ENCODE peak calls at places on chromosomes 16 and 17, in five cellular contexts. G is dorsolateral prefrontal cortex, C is AG10803, P is Peyer's patch, Z is NB4. T is an unnamed sample.

GRCh38 chr16:67336646-67337045 is 10.0 kb downstream of the LRRC36 start:
- DNase-seq in G (no peak), C (no peak), P (no peak), Z (no peak), T (no peak)

GRCh38 chr17:45910667-45911066 is 16.3 kb downstream of the MAPT start:
- DNase-seq in G (no peak), C (no peak), P (no peak), Z (no peak), T (no peak)

GRCh38 chr17:2994441-2994840 is 69.0 kb downstream of the OR1D5 start:
- DNase-seq in G (peak), C (no peak), P (peak), Z (no peak), T (no peak)

GRCh38 chr16:23967018-23967417 is 131.2 kb downstream of the PRKCB start:
- DNase-seq in G (no peak), C (no peak), P (no peak), Z (peak), T (no peak)

GRCh38 chr17:77325826-77326581 is 185.2 kb downstream of the SEC14L1 start:
- DNase-seq in G (no peak), C (peak), P (peak), Z (no peak), T (peak)

GRCh38 chr16:82801361-82801760 is 174.6 kb downstream of the CDH13 start:
- DNase-seq in G (no peak), C (peak), P (no peak), Z (no peak), T (peak)

GRCh38 chr16:68644303-68644702 is 807 bp upstream of the CDH3 start:
- DNase-seq in G (no peak), C (no peak), P (no peak), Z (no peak), T (no peak)

GRCh38 chr16:17538942-17539341 is 68.2 kb upstream of the XYLT1 start:
- DNase-seq in G (peak), C (no peak), P (no peak), Z (no peak), T (no peak)

GRCh38 chr16:62224810-62225209 is 188.6 kb upstream of the CDH8 start:
- DNase-seq in G (no peak), C (no peak), P (no peak), Z (no peak), T (no peak)

GRCh38 chr16:22225060-22225459 is 19.0 kb downstream of the EEF2K start:
- DNase-seq in G (peak), C (peak), P (no peak), Z (no peak), T (no peak)

GRCh38 chr16:50721549-50722409 is 20.1 kb upstream of the CYLD start:
- DNase-seq in G (no peak), C (no peak), P (no peak), Z (no peak), T (no peak)

GRCh38 chr17:28227278-28228108 is 91.5 kb upstream of the TMEM97 start:
- DNase-seq in G (peak), C (no peak), P (peak), Z (no peak), T (peak)

GRCh38 chr17:80817321-80817845 is 174.3 kb upstream of the CHMP6 start:
- DNase-seq in G (no peak), C (no peak), P (peak), Z (no peak), T (no peak)

GRCh38 chr17:17682293-17682736 is 1.1 kb downstream of the RAI1 start:
- DNase-seq in G (no peak), C (peak), P (peak), Z (peak), T (no peak)

GRCh38 chr16:11833951-11834695 is 17.2 kb downstream of the RSL1D1 start:
- DNase-seq in G (no peak), C (peak), P (no peak), Z (peak), T (peak)

GRCh38 chr17:41475421-41475820 is 5.5 kb downstream of the KRT35 start:
- DNase-seq in G (no peak), C (no peak), P (no peak), Z (no peak), T (no peak)

GRCh38 chr16:17803625-17804410 is 333.1 kb upstream of the XYLT1 start:
- DNase-seq in G (no peak), C (peak), P (no peak), Z (no peak), T (peak)

GRCh38 chr17:39365252-39365651 is 36.2 kb downstream of the FBXL20 start:
- DNase-seq in G (no peak), C (peak), P (no peak), Z (peak), T (peak)

GRCh38 chr17:65324574-65324973 is 187.4 kb downstream of the RGS9 start:
- DNase-seq in G (no peak), C (no peak), P (no peak), Z (no peak), T (peak)

GRCh38 chr17:42913527-42913926 is 12.9 kb downstream of the G6PC1 start:
- DNase-seq in G (no peak), C (peak), P (no peak), Z (no peak), T (peak)

GRCh38 chr16:72287646-72288045 is 115.7 kb upstream of the PMFBP1 start:
- DNase-seq in G (no peak), C (no peak), P (no peak), Z (no peak), T (no peak)

GRCh38 chr16:72286936-72287620 is 115.1 kb upstream of the PMFBP1 start:
- DNase-seq in G (no peak), C (no peak), P (no peak), Z (no peak), T (no peak)

GRCh38 chr16:72285728-72286127 is 113.8 kb upstream of the PMFBP1 start:
- DNase-seq in G (no peak), C (no peak), P (no peak), Z (peak), T (peak)

GRCh38 chr16:72284042-72284789 is 112.3 kb upstream of the PMFBP1 start:
- DNase-seq in G (no peak), C (no peak), P (no peak), Z (no peak), T (peak)

GRCh38 chr16:72285324-72285723 is 113.4 kb upstream of the PMFBP1 start:
- DNase-seq in G (no peak), C (no peak), P (no peak), Z (no peak), T (no peak)
- H3K4me3 ChIP-seq in G (no peak), C (no peak), P (no peak), Z (no peak), T (no peak)

GRCh38 chr17:43966276-43966675 is 12.5 kb upstream of the PYY start:
- DNase-seq in G (no peak), C (no peak), P (no peak), Z (no peak), T (no peak)

GRCh38 chr17:43970366-43970765 is 16.6 kb upstream of the PYY start:
- DNase-seq in G (no peak), C (no peak), P (no peak), Z (no peak), T (no peak)

GRCh38 chr17:43962479-43962878 is 8.7 kb upstream of the PYY start:
- DNase-seq in G (no peak), C (no peak), P (no peak), Z (no peak), T (no peak)

GRCh38 chr17:43961954-43962353 is 8.2 kb upstream of the PYY start:
- DNase-seq in G (no peak), C (no peak), P (no peak), Z (no peak), T (no peak)

DNA sequence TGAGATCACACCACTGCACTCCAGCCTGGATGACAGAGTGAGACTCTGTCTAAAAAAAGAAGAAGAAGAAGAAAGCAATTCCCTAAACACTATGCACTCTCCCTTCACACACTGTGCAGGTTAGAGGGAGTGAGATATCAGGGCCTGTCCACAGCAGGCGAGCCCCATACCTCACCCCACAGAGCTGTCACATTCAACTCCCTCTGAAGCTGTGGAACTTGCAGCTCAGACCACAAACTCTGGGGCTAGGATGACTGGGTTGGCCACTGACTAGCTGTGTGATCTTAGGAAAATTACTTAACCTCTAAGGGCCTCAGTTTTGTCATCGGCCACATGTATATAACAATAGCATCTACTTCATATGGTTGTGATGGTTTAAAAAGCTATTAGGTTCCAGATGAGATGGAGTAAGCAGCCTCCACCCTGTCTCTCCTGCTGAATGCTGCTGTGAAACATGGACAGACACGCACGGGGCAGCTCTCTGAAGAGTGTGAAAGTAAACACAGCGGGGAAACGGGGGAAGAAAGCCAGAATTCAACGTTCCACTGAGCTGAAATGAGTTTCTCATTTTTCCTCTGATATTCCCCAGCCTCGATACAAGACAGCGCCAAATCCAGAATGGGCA is 13.6 kb upstream of the PYY start:
- DNase-seq in G (no peak), C (peak), P (no peak), Z (no peak), T (no peak)
- TF ChIP-seq CTCF in G (no peak), C (no peak), P (no peak), Z (no peak), T (no peak)

DNA sequence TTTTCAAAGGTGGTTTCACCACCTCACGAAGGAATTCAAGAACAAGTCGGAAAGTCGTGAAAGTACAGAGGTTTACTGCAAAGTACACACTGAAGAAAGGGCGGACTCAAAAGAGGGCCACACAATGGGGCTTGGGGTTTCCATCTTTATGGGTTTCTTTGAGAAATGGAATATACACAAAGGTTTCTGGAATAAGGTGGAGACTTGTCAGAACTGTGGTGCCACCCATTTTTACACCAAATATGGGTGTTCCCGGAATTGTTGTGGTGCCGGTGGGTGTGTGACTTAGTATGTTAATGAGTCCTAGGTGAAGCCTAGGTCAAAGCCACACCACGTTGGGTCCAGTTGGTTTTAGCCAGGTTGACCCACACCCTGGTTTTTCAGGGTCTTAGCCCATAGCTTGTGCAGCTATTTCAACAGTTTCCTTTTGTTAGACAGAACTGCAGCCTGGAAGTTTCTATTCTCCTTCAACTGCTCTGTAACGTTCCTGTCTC is 567 bp upstream of the GCSH start:
- DNase-seq in G (no peak), C (no peak), P (no peak), Z (no peak), T (no peak)
- H3K4me3 ChIP-seq in G (peak), C (peak), P (peak), Z (peak), T (peak)

GRCh38 chr16:6573577-6573976 is 759.1 kb upstream of the RBFOX1 start:
- DNase-seq in G (peak), C (no peak), P (peak), Z (peak), T (no peak)
- TF ChIP-seq CTCF in G (peak), C (no peak), P (no peak), Z (no peak), T (no peak)

GRCh38 chr17:67390006-67390645 is 13.0 kb downstream of the PITPNC1 start:
- DNase-seq in G (no peak), C (no peak), P (no peak), Z (no peak), T (no peak)
- H3K4me3 ChIP-seq in G (no peak), C (no peak), P (no peak), Z (no peak), T (no peak)

GRCh38 chr17:7233701-7234099 is 617 bp downstream of the DVL2 start:
- DNase-seq in G (no peak), C (no peak), P (no peak), Z (no peak), T (peak)

GRCh38 chr17:7236808-7237207 is 2.4 kb downstream of the PHF23 start:
- DNase-seq in G (no peak), C (no peak), P (no peak), Z (no peak), T (no peak)

GRCh38 chr17:7232114-7232513 is 2.2 kb downstream of the DVL2 start:
- DNase-seq in G (no peak), C (no peak), P (no peak), Z (no peak), T (no peak)

GRCh38 chr17:7235693-7236665 is 1.7 kb upstream of the DVL2 start:
- DNase-seq in G (no peak), C (no peak), P (no peak), Z (no peak), T (peak)

DNA sequence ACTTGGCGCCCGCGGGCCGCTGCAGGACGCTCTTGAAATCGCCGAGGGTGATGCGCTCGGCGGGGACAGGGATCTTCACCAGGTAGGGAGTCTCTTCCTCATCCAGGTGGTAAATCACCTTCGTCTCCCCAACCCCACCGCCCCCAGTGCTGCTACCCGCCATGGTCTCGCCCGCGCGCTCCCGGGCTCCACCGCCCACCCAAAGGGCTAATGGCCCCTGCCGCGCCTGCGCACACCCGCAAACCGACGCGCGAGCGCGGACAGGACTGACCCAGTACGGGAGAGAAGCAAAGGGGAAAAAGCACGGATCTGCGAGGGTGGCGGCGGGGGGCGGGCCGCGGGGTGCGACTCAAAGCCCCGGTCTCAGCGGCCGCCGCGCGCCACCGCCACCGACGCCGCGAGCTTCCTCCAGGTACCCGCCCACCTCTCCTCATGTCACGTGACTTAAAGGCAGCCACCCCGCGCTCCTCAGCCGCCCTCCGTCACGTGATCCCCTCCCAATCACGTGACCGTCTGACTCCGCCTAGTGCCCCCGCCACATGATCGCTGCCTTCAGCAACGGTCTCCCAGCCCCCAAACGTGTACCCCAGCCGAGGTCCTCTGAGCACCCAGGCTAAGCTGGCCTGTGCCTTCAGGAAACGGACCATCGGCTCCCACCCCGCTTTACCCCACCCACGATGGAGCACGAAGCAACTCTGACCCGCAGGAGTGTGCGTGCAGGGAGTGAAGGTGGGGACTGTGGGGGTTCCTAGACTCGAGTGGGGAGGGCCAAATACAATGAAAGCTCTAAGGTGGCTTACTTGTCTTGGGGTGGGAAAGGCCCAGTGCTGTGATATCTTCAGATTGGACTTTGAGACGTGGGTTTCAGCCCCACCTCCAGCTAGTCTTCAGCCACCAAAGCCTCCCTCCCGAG is at the start of gene DVL2:
- DNase-seq in G (peak), C (peak), P (peak), Z (peak), T (peak)
- TF ChIP-seq CTCF in G (peak), C (no peak), P (no peak), Z (no peak), T (no peak)

GRCh38 chr16:78925071-78925714 is 675.3 kb downstream of the MAF start:
- DNase-seq in G (no peak), C (no peak), P (no peak), Z (peak), T (peak)
- H3K4me3 ChIP-seq in G (no peak), C (no peak), P (no peak), Z (no peak), T (no peak)

DNA sequence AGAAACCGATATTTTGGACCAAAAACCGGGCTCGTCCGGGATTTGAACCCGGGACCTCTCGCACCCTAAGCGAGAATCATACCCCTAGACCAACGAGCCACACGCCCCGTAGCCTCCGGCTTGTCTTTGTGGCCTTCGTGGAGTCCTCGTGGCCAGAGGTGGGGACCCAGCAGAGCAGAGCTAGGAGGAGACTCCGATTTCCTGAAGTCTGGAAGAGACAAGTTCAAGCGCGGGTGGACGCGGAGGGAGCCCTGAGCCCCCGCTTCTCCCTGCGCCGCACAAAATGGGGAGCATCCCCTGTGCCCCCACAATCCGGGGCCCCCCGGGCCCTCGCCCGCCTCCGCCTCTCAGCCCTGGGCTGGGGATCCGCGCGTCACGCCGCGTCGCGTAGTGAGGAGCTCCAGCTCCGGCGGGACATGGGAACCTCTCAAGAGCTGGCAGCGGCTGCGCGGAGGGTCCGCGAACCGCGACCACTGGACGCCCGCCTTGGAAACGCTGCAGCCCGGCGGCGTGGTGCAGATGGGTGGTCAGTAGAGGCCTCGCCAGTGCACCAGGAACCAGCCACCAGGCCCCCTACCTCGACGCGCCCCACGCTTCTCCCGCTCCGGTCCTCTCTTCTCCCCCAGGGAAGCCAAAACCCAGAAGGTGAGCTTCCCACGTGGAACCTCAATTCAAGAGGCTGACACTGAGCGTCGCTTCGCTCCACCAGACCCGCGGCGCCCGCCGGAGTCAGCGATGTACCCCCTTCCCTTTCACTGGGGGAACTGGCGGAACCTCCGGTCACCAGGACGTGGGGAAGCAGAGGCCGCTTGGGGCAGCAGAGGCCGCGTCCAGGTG is 5.2 kb upstream of the OR1F1 start:
- DNase-seq in G (no peak), C (peak), P (no peak), Z (peak), T (peak)
- TF ChIP-seq CTCF in G (no peak), C (peak), P (no peak), Z (no peak), T (peak)

GRCh38 chr16:80993293-80993691 is 13.4 kb downstream of the CMC2 start:
- DNase-seq in G (no peak), C (peak), P (no peak), Z (no peak), T (peak)
- H3K4me3 ChIP-seq in G (peak), C (peak), P (no peak), Z (no peak), T (peak)

GRCh38 chr16:55976815-55977214 is 101.6 kb upstream of the CES5A start:
- DNase-seq in G (no peak), C (no peak), P (no peak), Z (no peak), T (no peak)

GRCh38 chr16:55968221-55968620 is 93.0 kb upstream of the CES5A start:
- DNase-seq in G (no peak), C (no peak), P (no peak), Z (no peak), T (no peak)

GRCh38 chr16:55971447-55971846 is 96.3 kb upstream of the CES5A start:
- DNase-seq in G (no peak), C (no peak), P (no peak), Z (no peak), T (no peak)
- TF ChIP-seq CTCF in G (no peak), C (no peak), P (no peak), Z (no peak), T (no peak)

T was measured in choroid plexus epithelial cell.